ENCODE peak calls at places on chromosomes 12 and 14, in eight cellular contexts. G, E, Q, M, K, V, P and X are unnamed samples.

GRCh38 chr12:80837342-80837978 is 100.3 kb downstream of the LIN7A start:
- DNase-seq in Q (peak), M (peak), P (peak), V (no peak), E (no peak), G (peak), K (peak), X (no peak)

GRCh38 chr12:92574046-92574783 is 128.6 kb upstream of the PLEKHG7 start:
- DNase-seq in K (no peak), P (peak), E (no peak), Q (no peak), G (peak), V (no peak), M (no peak), X (no peak)

GRCh38 chr12:88299567-88300101 is 157.5 kb downstream of the TMTC3 start:
- DNase-seq in K (peak), Q (peak), V (no peak), E (no peak), M (peak), P (peak), G (no peak), X (no peak)

GRCh38 chr14:102900631-102901571 is 21.6 kb upstream of the AMN start:
- DNase-seq in Q (no peak), P (no peak), E (no peak), M (no peak), K (no peak), G (no peak), V (no peak), X (no peak)

GRCh38 chr14:54676822-54677708 is 110.1 kb downstream of the SAMD4A start:
- DNase-seq in E (no peak), V (no peak), P (peak), M (peak), G (peak), Q (peak), K (peak), X (no peak)

GRCh38 chr14:75428230-75429104 is 645 bp downstream of the JDP2 start:
- DNase-seq in K (no peak), G (no peak), M (no peak), E (peak), Q (peak), V (peak), P (peak), X (peak)

GRCh38 chr12:2891240-2892053 is 756 bp downstream of the TULP3 start:
- DNase-seq in G (peak), E (peak), V (peak), M (peak), K (no peak), Q (peak), P (peak), X (peak)

GRCh38 chr14:54691525-54692260 is 124.8 kb downstream of the SAMD4A start:
- DNase-seq in E (peak), G (peak), Q (peak), M (peak), K (no peak), V (peak), P (peak), X (peak)

GRCh38 chr12:6965026-6965661 is 5.3 kb downstream of the PHB2 start:
- DNase-seq in E (peak), M (peak), V (peak), Q (peak), G (peak), P (peak), K (peak), X (peak)

GRCh38 chr14:72788255-72788654 is 105.6 kb downstream of the DPF3 start:
- DNase-seq in G (no peak), Q (no peak), V (no peak), P (no peak), K (no peak), M (no peak), E (no peak), X (no peak)

GRCh38 chr12:2212971-2213869 is 160.4 kb downstream of the CACNA1C start:
- DNase-seq in E (no peak), G (peak), V (peak), K (no peak), P (peak), Q (no peak), M (no peak), X (no peak)

GRCh38 chr12:79858518-79858917 is 76.4 kb downstream of the PPP1R12A start:
- DNase-seq in E (no peak), G (no peak), P (no peak), Q (peak), M (no peak), V (no peak), K (no peak), X (no peak)

GRCh38 chr12:45309826-45310626 is 94.1 kb downstream of the ANO6 start:
- DNase-seq in Q (peak), G (no peak), P (peak), M (peak), K (no peak), E (no peak), V (no peak), X (no peak)

GRCh38 chr12:126858586-126858985 is 1408.4 kb upstream of the TMEM132C start:
- DNase-seq in M (no peak), E (no peak), V (no peak), K (no peak), Q (no peak), P (no peak), G (no peak), X (no peak)

GRCh38 chr14:23070262-23071129 is 13.2 kb upstream of the CDH24 start:
- DNase-seq in K (no peak), V (no peak), P (peak), M (no peak), E (no peak), G (no peak), Q (no peak), X (no peak)

GRCh38 chr14:21476526-21476924 is 234 bp downstream of the RAB2B start:
- DNase-seq in Q (no peak), P (peak), E (peak), M (no peak), G (peak), K (no peak), V (peak), X (peak)

GRCh38 chr12:91871751-91872150 is 273.9 kb downstream of the BTG1 start:
- DNase-seq in E (no peak), G (no peak), P (no peak), Q (no peak), K (no peak), V (no peak), M (no peak), X (no peak)

GRCh38 chr12:30784508-30784907 is 29.8 kb upstream of the CAPRIN2 start:
- DNase-seq in V (no peak), Q (no peak), G (no peak), K (no peak), P (no peak), M (no peak), E (no peak), X (no peak)

GRCh38 chr14:50658203-50658602 is 9.9 kb downstream of the SAV1 start:
- DNase-seq in P (peak), V (no peak), Q (peak), K (no peak), E (no peak), M (peak), G (peak), X (no peak)
- H3K4me3 ChIP-seq in P (no peak), V (no peak), Q (peak), K (no peak), E (peak), M (no peak), G (no peak), X (peak)

GRCh38 chr12:69969011-69969410 is 144.0 kb downstream of the MYRFL start:
- DNase-seq in P (no peak), V (no peak), E (no peak), Q (no peak), K (no peak), M (no peak), G (no peak), X (no peak)

GRCh38 chr12:69972136-69972535 is 147.1 kb downstream of the MYRFL start:
- DNase-seq in P (no peak), K (no peak), G (no peak), E (no peak), V (no peak), M (no peak), Q (no peak), X (no peak)

GRCh38 chr12:69966409-69966808 is 141.4 kb downstream of the MYRFL start:
- DNase-seq in Q (peak), E (peak), P (peak), V (peak), G (no peak), M (peak), K (no peak), X (no peak)

GRCh38 chr12:69966839-69967238 is 141.8 kb downstream of the MYRFL start:
- DNase-seq in K (no peak), M (no peak), E (no peak), V (no peak), Q (peak), P (peak), G (no peak), X (no peak)
- TF ChIP-seq CTCF in K (no peak), M (no peak), E (no peak), V (no peak), Q (no peak), P (no peak), G (no peak), X (no peak)

GRCh38 chr14:95679148-95679547 is 7.1 kb upstream of the TCL1B start:
- DNase-seq in G (no peak), V (no peak), K (no peak), Q (no peak), P (no peak), M (no peak), E (no peak), X (no peak)

GRCh38 chr14:95674613-95675012 is 11.6 kb upstream of the TCL1B start:
- DNase-seq in Q (no peak), G (no peak), V (no peak), M (no peak), K (no peak), P (no peak), E (no peak), X (no peak)

GRCh38 chr14:95677168-95677835 is 8.9 kb upstream of the TCL1B start:
- DNase-seq in M (no peak), V (no peak), P (no peak), K (no peak), Q (no peak), G (no peak), E (no peak), X (no peak)

GRCh38 chr14:95679995-95680735 is 6.1 kb upstream of the TCL1B start:
- DNase-seq in E (no peak), V (no peak), M (no peak), Q (no peak), P (no peak), G (peak), K (no peak), X (no peak)

DNA sequence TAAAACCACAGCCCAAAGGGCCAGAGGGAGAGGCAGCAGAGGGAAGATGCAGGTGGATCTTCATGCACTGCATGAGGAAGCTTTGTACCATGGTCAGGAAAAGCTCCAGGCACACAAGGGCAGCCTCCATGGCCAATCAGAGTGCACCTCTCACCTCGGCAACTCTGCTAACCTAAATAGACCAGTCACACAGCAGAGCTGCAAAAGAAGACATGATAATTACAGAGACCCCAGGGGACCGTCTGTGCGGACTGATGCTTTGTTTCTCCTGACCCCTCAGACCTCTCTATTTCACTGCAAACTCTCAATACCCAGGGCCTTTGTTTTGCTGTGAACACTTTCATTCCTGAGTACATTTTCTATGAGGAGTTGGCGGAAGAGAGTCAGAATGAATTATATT is 10.7 kb upstream of the TCL1B start:
- DNase-seq in M (no peak), P (no peak), G (peak), E (no peak), Q (no peak), V (no peak), K (no peak), X (no peak)
- H3K4me3 ChIP-seq in M (no peak), P (no peak), G (no peak), E (no peak), Q (no peak), V (no peak), K (no peak), X (no peak)

DNA sequence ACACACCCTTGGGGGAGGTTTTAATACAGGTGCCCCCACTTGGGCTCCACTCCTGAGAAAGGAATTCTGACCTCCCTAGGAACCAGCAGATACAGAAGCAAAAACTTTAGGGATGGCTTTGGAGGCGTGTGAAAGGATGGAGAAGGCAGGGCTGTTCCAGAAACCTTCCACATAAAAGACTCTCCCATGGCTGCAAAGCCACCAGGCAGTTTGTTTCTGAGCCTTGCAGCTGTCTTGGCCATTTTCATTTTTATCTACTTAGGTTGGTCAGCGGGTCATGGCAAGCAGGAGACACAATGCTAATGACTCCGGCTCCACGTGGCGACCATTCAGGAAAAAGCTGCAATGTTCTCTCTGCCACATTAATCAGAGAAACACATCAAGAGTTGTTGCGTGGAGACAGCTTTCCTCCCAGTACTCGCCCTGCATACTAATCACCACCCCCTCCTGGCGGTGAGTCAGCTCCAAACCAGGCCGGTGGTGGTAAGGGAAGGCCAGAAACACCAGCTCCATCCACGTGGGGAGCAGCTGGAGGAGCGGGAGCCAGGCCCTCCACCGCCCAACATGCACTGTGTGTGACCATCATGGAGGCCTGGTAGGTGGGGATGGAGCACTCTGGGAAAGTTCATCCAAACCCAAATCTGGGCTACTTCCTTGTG is 30.9 kb upstream of the IRF2BPL start:
- DNase-seq in V (no peak), P (peak), K (no peak), E (no peak), M (peak), G (peak), Q (peak), X (peak)
- TF ChIP-seq CTCF in V (no peak), P (peak), K (peak), E (peak), M (peak), G (peak), Q (peak), X (peak)

GRCh38 chr12:71439613-71440392 is at the start of gene LGR5:
- DNase-seq in M (peak), V (no peak), Q (peak), P (peak), E (peak), G (peak), K (no peak), X (peak)

GRCh38 chr12:71436696-71437095 is 2.9 kb upstream of the LGR5 start:
- DNase-seq in K (no peak), V (no peak), G (no peak), M (no peak), Q (no peak), E (no peak), P (no peak), X (no peak)

GRCh38 chr12:71439362-71439612 is 311 bp upstream of the LGR5 start:
- DNase-seq in E (no peak), V (no peak), G (no peak), P (no peak), K (no peak), Q (no peak), M (peak), X (no peak)

GRCh38 chr12:71440393-71441349 is 1.1 kb downstream of the LGR5 start:
- DNase-seq in E (no peak), K (no peak), V (no peak), P (peak), G (peak), M (no peak), Q (peak), X (no peak)

GRCh38 chr12:71438670-71439361 is 782 bp upstream of the LGR5 start:
- DNase-seq in Q (peak), M (peak), E (no peak), V (no peak), K (no peak), G (peak), P (peak), X (no peak)
- H3K4me3 ChIP-seq in Q (peak), M (peak), E (peak), V (no peak), K (no peak), G (peak), P (peak), X (no peak)

DNA sequence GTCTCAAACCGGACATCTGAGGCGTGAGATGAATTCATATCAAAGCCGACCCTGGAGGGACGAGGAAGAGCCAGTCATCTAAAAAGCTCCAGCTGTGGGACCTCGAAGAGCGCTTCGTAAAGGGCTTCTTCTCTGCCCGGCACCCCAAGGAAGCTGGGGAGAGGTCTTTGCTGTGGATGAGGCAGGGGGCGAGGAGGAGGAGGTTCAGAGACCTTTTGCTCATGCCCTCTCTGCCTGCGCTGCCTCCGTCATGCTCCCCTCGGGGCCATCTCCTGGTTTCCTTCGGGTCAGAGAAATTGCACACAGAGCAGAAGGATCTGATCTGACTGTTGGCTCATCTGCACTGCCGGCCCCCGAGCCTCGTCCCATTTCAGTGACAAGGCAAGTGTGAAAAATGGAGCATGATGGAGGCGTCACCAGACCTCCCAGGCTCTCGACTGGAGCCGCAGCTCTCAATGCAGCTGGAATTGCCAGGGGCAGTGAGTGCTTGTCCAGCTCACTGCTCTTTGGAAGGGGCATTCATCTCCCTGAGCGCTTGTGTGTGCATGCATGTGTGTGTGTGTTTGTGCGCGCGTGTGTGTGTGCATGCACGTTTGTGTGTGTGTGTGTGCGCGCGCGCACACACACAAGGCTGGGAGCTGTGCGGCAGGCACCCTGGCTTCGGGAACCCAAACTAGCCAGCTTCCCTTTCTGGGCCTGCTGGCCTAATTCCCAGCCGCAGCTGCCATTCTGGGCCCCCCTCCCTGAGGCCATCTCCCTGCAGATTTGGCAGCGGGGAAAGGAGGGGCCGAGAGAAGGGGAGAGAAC is 9.2 kb downstream of the CABP1 start:
- DNase-seq in Q (no peak), M (no peak), P (peak), K (no peak), G (peak), V (no peak), E (peak), X (peak)
- TF ChIP-seq CTCF in Q (no peak), M (no peak), P (no peak), K (no peak), G (no peak), V (no peak), E (peak), X (no peak)

GRCh38 chr12:51028126-51028810 is 2.1 kb upstream of the SLC11A2 start:
- DNase-seq in V (no peak), M (peak), K (no peak), P (peak), G (peak), E (no peak), Q (peak), X (no peak)
- H3K4me3 ChIP-seq in V (no peak), M (no peak), K (no peak), P (no peak), G (no peak), E (no peak), Q (no peak), X (peak)

GRCh38 chr14:77903233-77903632 is 103.3 kb downstream of the ADCK1 start:
- DNase-seq in G (no peak), E (no peak), P (peak), V (no peak), M (no peak), K (no peak), Q (no peak), X (no peak)
- TF ChIP-seq CTCF in G (no peak), E (no peak), P (no peak), V (no peak), M (no peak), K (no peak), Q (no peak), X (no peak)

GRCh38 chr12:11144297-11144696 is 9.9 kb upstream of the TAS2R30 start:
- DNase-seq in M (no peak), E (no peak), P (no peak), G (no peak), K (no peak), V (no peak), Q (no peak), X (no peak)

GRCh38 chr12:11147420-11147819 is 13.0 kb upstream of the TAS2R30 start:
- DNase-seq in K (no peak), Q (no peak), V (no peak), E (no peak), P (no peak), M (no peak), G (no peak), X (no peak)

DNA sequence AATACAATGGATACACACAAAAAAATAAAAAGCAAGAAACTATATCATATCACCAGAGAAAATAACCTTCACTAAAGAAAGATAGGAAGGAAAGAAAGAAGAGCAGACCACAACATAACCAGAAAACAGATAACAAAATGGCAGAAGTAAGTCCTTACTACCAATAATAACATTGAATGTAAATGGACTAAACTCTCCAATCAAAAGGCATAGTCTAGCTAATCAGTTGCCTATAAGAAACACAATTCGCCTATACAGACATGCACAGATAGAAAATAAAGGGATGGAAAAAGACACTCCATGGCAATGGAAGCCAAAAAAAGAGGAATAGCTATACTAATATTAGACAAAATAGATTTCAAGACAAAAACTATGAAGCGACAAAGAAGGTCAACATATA is 8.9 kb upstream of the TAS2R30 start:
- DNase-seq in P (no peak), M (no peak), G (no peak), K (no peak), V (no peak), E (no peak), Q (no peak), X (no peak)
- H3K4me3 ChIP-seq in P (no peak), M (no peak), G (no peak), K (no peak), V (no peak), E (no peak), Q (no peak), X (no peak)